ENCODE peak calls at places on chromosome 2, in eight cellular contexts. S, J, U, Y, M, Z, G and R are unnamed samples.

GRCh38 chr2:149104221-149104620 is 65.7 kb downstream of the LYPD6B start:
- DNase-seq in S (no peak), J (no peak), U (no peak), Y (no peak), M (no peak), Z (no peak), G (no peak), R (no peak)

GRCh38 chr2:18626958-18627650 is 37.7 kb upstream of the NT5C1B start:
- DNase-seq in S (no peak), J (no peak), U (no peak), Y (peak), M (no peak), Z (no peak), G (peak), R (no peak)

GRCh38 chr2:216292886-216293291 is 79.4 kb downstream of the MARCHF4 start:
- DNase-seq in S (no peak), J (no peak), U (no peak), Y (no peak), M (peak), Z (no peak), G (peak), R (no peak)

GRCh38 chr2:175017618-175018414 is 12.6 kb upstream of the CHN1 start:
- DNase-seq in S (no peak), J (no peak), U (no peak), Y (no peak), M (no peak), Z (no peak), G (peak), R (no peak)

GRCh38 chr2:189819297-189819704 is 35.1 kb downstream of the PMS1 start:
- DNase-seq in S (no peak), J (no peak), U (no peak), Y (no peak), M (no peak), Z (no peak), G (peak), R (no peak)

GRCh38 chr2:73961274-73961673 is 23.4 kb upstream of the TET3 start:
- DNase-seq in S (no peak), J (no peak), U (no peak), Y (no peak), M (no peak), Z (no peak), G (no peak), R (no peak)

GRCh38 chr2:190746971-190747761 is 98.3 kb downstream of the NAB1 start:
- DNase-seq in S (no peak), J (no peak), U (no peak), Y (no peak), M (no peak), Z (no peak), G (peak), R (no peak)

GRCh38 chr2:196801986-196802385 is 2.5 kb upstream of the GTF3C3 start:
- DNase-seq in S (no peak), J (no peak), U (no peak), Y (no peak), M (no peak), Z (no peak), G (peak), R (no peak)

GRCh38 chr2:96325038-96325883 is at the start of gene ITPRIPL1:
- DNase-seq in S (peak), J (no peak), U (peak), Y (no peak), M (peak), Z (no peak), G (no peak), R (peak)

GRCh38 chr2:198283149-198283548 is 478.8 kb downstream of the PLCL1 start:
- DNase-seq in S (no peak), J (no peak), U (no peak), Y (no peak), M (no peak), Z (no peak), G (peak), R (no peak)

GRCh38 chr2:121491566-121491965 is 39.1 kb upstream of the RNU4ATAC start:
- DNase-seq in S (no peak), J (no peak), U (no peak), Y (no peak), M (no peak), Z (no peak), G (no peak), R (no peak)

GRCh38 chr2:218746470-218746795 is 35.5 kb upstream of the CYP27A1 start:
- DNase-seq in S (no peak), J (no peak), U (no peak), Y (no peak), M (no peak), Z (no peak), G (no peak), R (no peak)

GRCh38 chr2:196101325-196101981 is 32.8 kb upstream of the DNAH7 start:
- DNase-seq in S (peak), J (no peak), U (peak), Y (peak), M (peak), Z (no peak), G (peak), R (peak)

GRCh38 chr2:20707601-20708000 is 40.7 kb downstream of the GDF7 start:
- DNase-seq in S (no peak), J (no peak), U (no peak), Y (no peak), M (no peak), Z (no peak), G (no peak), R (no peak)

GRCh38 chr2:160574472-160575140 is 81.0 kb upstream of the RBMS1 start:
- DNase-seq in S (no peak), J (peak), U (no peak), Y (no peak), M (no peak), Z (no peak), G (peak), R (no peak)

GRCh38 chr2:16537347-16537746 is 128.3 kb downstream of the CYRIA start:
- DNase-seq in S (no peak), J (no peak), U (no peak), Y (no peak), M (no peak), Z (no peak), G (no peak), R (no peak)

GRCh38 chr2:236843604-236844003 is 242.1 kb upstream of the COPS8 start:
- DNase-seq in S (no peak), J (no peak), U (no peak), Y (no peak), M (no peak), Z (no peak), G (no peak), R (no peak)

GRCh38 chr2:65429799-65430514 is 2.4 kb downstream of the SPRED2 start:
- DNase-seq in S (no peak), J (no peak), U (no peak), Y (peak), M (no peak), Z (peak), G (peak), R (no peak)

GRCh38 chr2:205858781-205859478 is 176.6 kb downstream of the NRP2 start:
- DNase-seq in S (no peak), J (no peak), U (peak), Y (no peak), M (peak), Z (peak), G (peak), R (no peak)

GRCh38 chr2:37189452-37190153 is 1.1 kb upstream of the SULT6B1 start:
- DNase-seq in S (peak), J (peak), U (no peak), Y (no peak), M (no peak), Z (no peak), G (peak), R (no peak)
- TF ChIP-seq CTCF in S (no peak), J (no peak), U (no peak), Y (no peak), M (peak), Z (no peak), G (no peak), R (no peak)

GRCh38 chr2:86518498-86518897 is 44.7 kb downstream of the CHMP3 start:
- DNase-seq in S (peak), J (peak), U (peak), Y (no peak), M (peak), Z (no peak), G (peak), R (no peak)

GRCh38 chr2:86521922-86522321 is 41.3 kb downstream of the CHMP3 start:
- DNase-seq in S (no peak), J (no peak), U (no peak), Y (no peak), M (no peak), Z (no peak), G (no peak), R (no peak)

GRCh38 chr2:86519349-86519748 is 43.9 kb downstream of the CHMP3 start:
- DNase-seq in S (no peak), J (no peak), U (no peak), Y (no peak), M (no peak), Z (no peak), G (no peak), R (no peak)

GRCh38 chr2:86522711-86523110 is 40.5 kb downstream of the CHMP3 start:
- DNase-seq in S (no peak), J (no peak), U (no peak), Y (no peak), M (no peak), Z (no peak), G (no peak), R (no peak)

GRCh38 chr2:86520153-86520552 is 43.1 kb downstream of the CHMP3 start:
- DNase-seq in S (peak), J (peak), U (no peak), Y (no peak), M (no peak), Z (no peak), G (no peak), R (no peak)
- TF ChIP-seq CTCF in S (no peak), J (no peak), U (no peak), Y (no peak), M (no peak), Z (no peak), G (no peak), R (no peak)

GRCh38 chr2:156769802-156770201 is 333.6 kb downstream of the GPD2 start:
- DNase-seq in S (no peak), J (no peak), U (no peak), Y (no peak), M (no peak), Z (no peak), G (no peak), R (no peak)
- TF ChIP-seq CTCF in S (no peak), J (no peak), U (no peak), Y (no peak), M (no peak), Z (no peak), G (no peak), R (no peak)

GRCh38 chr2:172329404-172330059 is 97.9 kb upstream of the ITGA6 start:
- DNase-seq in S (no peak), J (no peak), U (no peak), Y (peak), M (no peak), Z (peak), G (no peak), R (no peak)

GRCh38 chr2:172324198-172324597 is 103.2 kb upstream of the ITGA6 start:
- DNase-seq in S (no peak), J (no peak), U (no peak), Y (no peak), M (no peak), Z (no peak), G (no peak), R (no peak)

GRCh38 chr2:172330060-172330671 is 97.2 kb upstream of the ITGA6 start:
- DNase-seq in S (no peak), J (no peak), U (no peak), Y (no peak), M (no peak), Z (no peak), G (no peak), R (no peak)

GRCh38 chr2:172326211-172326509 is 101.2 kb upstream of the ITGA6 start:
- DNase-seq in S (no peak), J (no peak), U (no peak), Y (no peak), M (no peak), Z (no peak), G (no peak), R (no peak)

DNA sequence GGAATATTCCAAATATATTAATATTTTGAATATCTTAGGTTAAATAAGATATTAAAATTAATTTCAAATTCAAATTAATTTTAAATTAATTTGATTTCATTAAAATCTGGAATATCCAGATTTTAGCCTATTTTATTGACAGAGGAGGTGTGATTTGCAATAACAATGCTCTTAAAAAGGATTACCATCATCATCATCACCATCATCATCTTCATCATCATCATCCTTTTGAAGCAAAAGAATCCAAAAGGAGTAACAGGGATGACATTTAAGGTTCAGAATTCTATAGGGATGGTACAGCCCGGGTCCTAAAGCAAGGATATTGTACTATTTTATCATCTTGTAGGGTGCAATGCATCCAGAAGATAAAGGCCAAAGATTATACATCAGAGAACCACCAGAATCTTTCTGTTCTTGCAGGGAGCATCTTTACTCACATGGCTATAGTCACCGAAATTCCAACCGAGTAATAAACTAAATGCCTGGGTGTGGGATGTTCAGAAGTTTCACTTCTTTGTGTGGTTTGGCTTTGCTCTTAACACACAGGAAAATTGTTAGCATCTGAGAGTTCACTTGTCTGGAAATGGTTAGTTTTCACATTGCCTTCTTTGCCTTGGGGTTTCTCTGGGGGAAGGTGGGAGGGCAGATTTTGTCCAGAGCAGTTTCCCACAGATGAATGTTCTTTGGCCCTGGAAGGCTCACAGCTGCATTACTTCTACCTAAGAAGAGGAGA is 99.1 kb upstream of the ITGA6 start:
- DNase-seq in S (no peak), J (no peak), U (no peak), Y (no peak), M (no peak), Z (no peak), G (peak), R (no peak)
- TF ChIP-seq CTCF in S (no peak), J (no peak), U (no peak), Y (no peak), M (no peak), Z (no peak), G (no peak), R (no peak)